ENCODE peak calls at places on chromosomes 4 and X, in nine cellular contexts. D is WTC11, N is B cell, X is AG10803, K is spleen, T is keratinocyte, W is fibroblast of mammary gland, P is fibroblast of pulmonary artery, B is WERI-Rb-1. E is an unnamed sample.

GRCh38 chr4:87032884-87033533 is 98.2 kb downstream of the AFF1 start:
- DNase-seq in D (no peak), N (no peak), X (peak; percentile 86), K (no peak), T (no peak), W (peak; percentile 83), P (peak; percentile 94), B (no peak), E (no peak)

GRCh38 chr4:128528793-128529553 is 241.4 kb upstream of the PGRMC2 start:
- DNase-seq in D (no peak), N (no peak), X (peak; percentile 100), K (no peak), T (peak; percentile 76), W (peak; percentile 98), P (peak; percentile 97), B (no peak), E (no peak)

GRCh38 chr4:13966241-13967195 is 339.0 kb upstream of the BOD1L1 start:
- DNase-seq in D (peak; percentile 19), N (no peak), X (peak; percentile 70), K (no peak), T (no peak), W (peak; percentile 88), P (peak; percentile 90), B (no peak), E (no peak)

GRCh38 chr4:14249226-14249625 is 621.7 kb upstream of the BOD1L1 start:
- DNase-seq in D (no peak), N (no peak), X (no peak), K (no peak), T (no peak), W (no peak), P (no peak), B (no peak), E (no peak)

GRCh38 chr4:55125763-55126541 is 557 bp upstream of the KDR start:
- DNase-seq in D (peak; percentile 41), N (no peak), X (peak; percentile 2), K (no peak), T (no peak), W (peak; percentile 3), P (peak; percentile 27), B (no peak), E (no peak)

GRCh38 chrX:10904220-10904619 is 206.9 kb upstream of the HCCS start:
- DNase-seq in D (no peak), N (no peak), X (peak; percentile 69), K (no peak), T (no peak), W (peak; percentile 65), P (peak; percentile 27), B (no peak), E (no peak)

GRCh38 chr4:126544276-126544675 is 1088.5 kb upstream of the INTU start:
- DNase-seq in D (no peak), N (no peak), X (no peak), K (no peak), T (no peak), W (no peak), P (no peak), B (no peak), E (no peak)

GRCh38 chrX:93591398-93591797 is 82.0 kb downstream of the NAP1L3 start:
- DNase-seq in D (no peak), N (no peak), X (no peak), K (no peak), T (no peak), W (no peak), P (no peak), B (no peak), E (no peak)

GRCh38 chrX:138648570-138648969 is 62.9 kb downstream of the FGF13 start:
- DNase-seq in D (no peak), N (no peak), X (no peak), K (no peak), T (no peak), W (no peak), P (no peak), B (no peak), E (no peak)

GRCh38 chr4:123340381-123340701 is 56.3 kb upstream of the SPRY1 start:
- DNase-seq in D (no peak), N (no peak), X (peak; percentile 77), K (no peak), T (no peak), W (peak; percentile 96), P (peak; percentile 93), B (no peak), E (no peak)

GRCh38 chr4:85488416-85488815 is 13.5 kb downstream of the ARHGAP24 start:
- DNase-seq in D (no peak), N (no peak), X (no peak), K (no peak), T (no peak), W (no peak), P (no peak), B (no peak), E (no peak)

GRCh38 chr4:39648213-39648612 is 9.5 kb upstream of the SMIM14 start:
- DNase-seq in D (no peak), N (no peak), X (no peak), K (no peak), T (no peak), W (no peak), P (no peak), B (no peak), E (no peak)

GRCh38 chrX:133544105-133544504 is 128.8 kb upstream of the GPC4 start:
- DNase-seq in D (no peak), N (no peak), X (peak; percentile 74), K (no peak), T (peak; percentile 7), W (peak; percentile 84), P (peak; percentile 54), B (no peak), E (no peak)

GRCh38 chr4:83112678-83113428 is 1.7 kb downstream of the PLAC8 start:
- DNase-seq in D (no peak), N (no peak), X (peak; percentile 52), K (no peak), T (no peak), W (no peak), P (no peak), B (no peak), E (no peak)

GRCh38 chr4:15778742-15779231 is 659 bp downstream of the CD38 start:
- DNase-seq in D (peak; percentile 16), N (peak; percentile 60), X (no peak), K (peak; percentile 91), T (no peak), W (no peak), P (no peak), B (no peak), E (no peak)

GRCh38 chrX:154696328-154697045 is 43.1 kb upstream of the CTAG2 start:
- DNase-seq in D (no peak), N (no peak), X (peak; percentile 78), K (no peak), T (peak; percentile 17), W (peak; percentile 90), P (peak; percentile 87), B (no peak), E (no peak)

GRCh38 chrX:42096262-42096939 is 173.0 kb upstream of the CASK start:
- DNase-seq in D (no peak), N (no peak), X (peak; percentile 89), K (no peak), T (peak; percentile 77), W (peak; percentile 73), P (peak; percentile 98), B (no peak), E (no peak)

GRCh38 chrX:128781506-128781905 is 729.3 kb upstream of the ACTRT1 start:
- DNase-seq in D (peak; percentile 40), N (no peak), X (no peak), K (no peak), T (no peak), W (no peak), P (no peak), B (peak; percentile 68), E (no peak)
- TF ChIP-seq CTCF in D (no peak), N (no peak), X (no peak), K (no peak), T (peak; percentile 10), W (no peak), P (no peak), B (peak; percentile 66), E (peak; percentile 33)

GRCh38 chrX:38662640-38663039 is 101.3 kb downstream of the TSPAN7 start:
- DNase-seq in D (no peak), N (no peak), X (no peak), K (no peak), T (no peak), W (no peak), P (no peak), B (no peak), E (no peak)

GRCh38 chrX:38660395-38661179 is 99.2 kb downstream of the TSPAN7 start:
- DNase-seq in D (no peak), N (no peak), X (no peak), K (no peak), T (no peak), W (no peak), P (no peak), B (no peak), E (no peak)

GRCh38 chrX:38666909-38667308 is 105.6 kb downstream of the TSPAN7 start:
- DNase-seq in D (no peak), N (no peak), X (no peak), K (no peak), T (no peak), W (no peak), P (no peak), B (no peak), E (no peak)

GRCh38 chrX:38661561-38661960 is 100.2 kb downstream of the TSPAN7 start:
- DNase-seq in D (no peak), N (no peak), X (no peak), K (no peak), T (no peak), W (no peak), P (no peak), B (no peak), E (no peak)

GRCh38 chrX:38664285-38664684 is 102.9 kb downstream of the TSPAN7 start:
- DNase-seq in D (no peak), N (no peak), X (peak; percentile 36), K (no peak), T (no peak), W (peak; percentile 59), P (peak; percentile 52), B (no peak), E (no peak)
- TF ChIP-seq CTCF in D (no peak), N (peak; percentile 20), X (peak; percentile 46), K (peak; percentile 37), T (peak; percentile 46), W (peak; percentile 51), P (peak; percentile 43), B (peak; percentile 37), E (peak; percentile 77)

GRCh38 chrX:124211312-124211942 is 121.0 kb upstream of the TEX13D start:
- DNase-seq in D (no peak), N (peak; percentile 22), X (peak; percentile 23), K (no peak), T (no peak), W (peak; percentile 30), P (peak; percentile 20), B (peak; percentile 8), E (no peak)
- TF ChIP-seq CTCF in D (peak; percentile 38), N (peak; percentile 61), X (peak; percentile 66), K (peak; percentile 61), T (peak; percentile 56), W (peak; percentile 60), P (peak; percentile 55), B (peak; percentile 49), E (peak; percentile 78)

GRCh38 chrX:131399692-131400428 is 110.8 kb upstream of the IGSF1 start:
- DNase-seq in D (no peak), N (no peak), X (no peak), K (no peak), T (no peak), W (no peak), P (no peak), B (no peak), E (no peak)

GRCh38 chrX:131402124-131402811 is 113.2 kb upstream of the IGSF1 start:
- DNase-seq in D (no peak), N (no peak), X (no peak), K (no peak), T (no peak), W (no peak), P (no peak), B (no peak), E (no peak)

GRCh38 chrX:131405497-131405896 is 116.4 kb upstream of the IGSF1 start:
- DNase-seq in D (no peak), N (no peak), X (no peak), K (no peak), T (no peak), W (no peak), P (no peak), B (no peak), E (no peak)
- TF ChIP-seq CTCF in D (no peak), N (no peak), X (no peak), K (no peak), T (no peak), W (no peak), P (no peak), B (no peak), E (no peak)